ENCODE peak calls at places on chromosomes 16 and 17, in five cellular contexts. M, W, R, U and N are unnamed samples.

GRCh38 chr16:12499032-12499735 is 304.5 kb downstream of the CPPED1 start:
- DNase-seq in M (no peak), W (no peak), R (no peak), U (no peak), N (no peak)

GRCh38 chr17:79933863-79934652 is 94.8 kb upstream of the CBX4 start:
- DNase-seq in M (no peak), W (no peak), R (no peak), U (no peak), N (peak; percentile 47)

GRCh38 chr17:48439875-48440505 is 10.0 kb upstream of the SKAP1 start:
- DNase-seq in M (no peak), W (no peak), R (peak; percentile 57), U (no peak), N (no peak)

GRCh38 chr16:2955438-2955778 is 8.7 kb upstream of the KREMEN2 start:
- DNase-seq in M (no peak), W (no peak), R (no peak), U (no peak), N (no peak)

GRCh38 chr16:85173077-85173980 is 61.1 kb upstream of the CIBAR2 start:
- DNase-seq in M (no peak), W (peak; percentile 96), R (no peak), U (no peak), N (peak; percentile 98)

GRCh38 chr17:81160306-81160705 is 5.0 kb upstream of the PVALEF start:
- DNase-seq in M (no peak), W (no peak), R (no peak), U (no peak), N (no peak)

GRCh38 chr17:45946841-45947256 is 52.2 kb upstream of the STH start:
- DNase-seq in M (no peak), W (no peak), R (no peak), U (no peak), N (no peak)

GRCh38 chr17:20127660-20128413 is 118.7 kb downstream of the SPECC1 start:
- DNase-seq in M (no peak), W (no peak), R (no peak), U (no peak), N (peak; percentile 71)

GRCh38 chr16:30650369-30651123 is at the start of gene PRR14:
- DNase-seq in M (peak; percentile 96), W (peak; percentile 99), R (peak; percentile 96), U (peak; percentile 99), N (peak; percentile 100)

GRCh38 chr17:29566473-29567361 is at the start of gene ABHD15:
- DNase-seq in M (no peak), W (peak; percentile 76), R (peak; percentile 25), U (peak; percentile 17), N (peak; percentile 69)

GRCh38 chr17:70074991-70075390 is at the start of gene KCNJ16:
- DNase-seq in M (no peak), W (no peak), R (no peak), U (no peak), N (peak; percentile 49)

GRCh38 chr17:70882504-70882903 is 713.2 kb downstream of the KCNJ2 start:
- DNase-seq in M (no peak), W (no peak), R (no peak), U (no peak), N (peak; percentile 8)

GRCh38 chr16:67961551-67961957 is 6.9 kb downstream of the SLC12A4 start:
- DNase-seq in M (no peak), W (no peak), R (no peak), U (peak; percentile 95), N (peak; percentile 99)

GRCh38 chr16:56669005-56669839 is at the start of gene MT1H:
- DNase-seq in M (no peak), W (no peak), R (no peak), U (no peak), N (no peak)

GRCh38 chr17:72426948-72427760 is 306.3 kb downstream of the SOX9 start:
- DNase-seq in M (no peak), W (no peak), R (no peak), U (no peak), N (no peak)

GRCh38 chr16:77564791-77565390 is 130.1 kb upstream of the ADAMTS18 start:
- DNase-seq in M (no peak), W (peak; percentile 32), R (no peak), U (no peak), N (no peak)

GRCh38 chr17:2724783-2725164 is 13.2 kb upstream of the CLUH start:
- DNase-seq in M (peak; percentile 50), W (no peak), R (no peak), U (no peak), N (peak; percentile 70)

GRCh38 chr17:77378318-77379064 is 237.7 kb downstream of the SEC14L1 start:
- DNase-seq in M (no peak), W (no peak), R (no peak), U (no peak), N (no peak)

GRCh38 chr17:19958023-19958422 is 19.6 kb downstream of the AKAP10 start:
- DNase-seq in M (no peak), W (peak; percentile 86), R (no peak), U (no peak), N (peak; percentile 71)

GRCh38 chr17:63986842-63987615 is 11.1 kb upstream of the PRR29 start:
- DNase-seq in M (no peak), W (no peak), R (no peak), U (no peak), N (no peak)

GRCh38 chr17:29867643-29868181 is 62.3 kb downstream of the SSH2 start:
- DNase-seq in M (no peak), W (no peak), R (no peak), U (no peak), N (no peak)

GRCh38 chr16:57830890-57831484 is 28.7 kb upstream of the KIFC3 start:
- DNase-seq in M (no peak), W (no peak), R (no peak), U (no peak), N (peak; percentile 90)

GRCh38 chr16:4339909-4340308 is 11.2 kb downstream of the PAM16 start:
- DNase-seq in M (no peak), W (no peak), R (no peak), U (peak; percentile 45), N (no peak)

GRCh38 chr17:47066095-47066494 is 87.0 kb upstream of the RPRML start:
- DNase-seq in M (no peak), W (no peak), R (no peak), U (no peak), N (no peak)

GRCh38 chr17:68587847-68588246 is 13.3 kb downstream of the FAM20A start:
- DNase-seq in M (no peak), W (no peak), R (no peak), U (no peak), N (no peak)

GRCh38 chr17:38773258-38773657 is 20.7 kb downstream of the PSMB3 start:
- DNase-seq in M (no peak), W (no peak), R (no peak), U (no peak), N (no peak)